ENCODE peak calls at places on chromosomes 1 and 21, in seven cellular contexts. O is RWPE1; G is CD8-positive, alpha-beta T cell; T is progenitor cell of endocrine pancreas; A is colonic mucosa; W is spleen; E is psoas muscle. H is an unnamed sample.

GRCh38 chr1:50332941-50333594 is 90.2 kb downstream of the DMRTA2 start:
- DNase-seq in O (peak), G (peak), T (peak), A (peak), W (peak), E (peak), H (peak)

GRCh38 chr1:184060316-184060715 is 8.8 kb downstream of the TSEN15 start:
- DNase-seq in O (no peak), G (no peak), T (no peak), A (no peak), W (no peak), E (no peak), H (no peak)

GRCh38 chr1:62906428-62906886 is 122.5 kb downstream of the ATG4C start:
- DNase-seq in O (no peak), G (no peak), T (no peak), A (no peak), W (no peak), E (no peak), H (no peak)

GRCh38 chr1:79716481-79716880 is 710.0 kb upstream of the ADGRL4 start:
- DNase-seq in O (peak), G (no peak), T (no peak), A (no peak), W (no peak), E (no peak), H (no peak)

GRCh38 chr1:67726224-67726623 is 41.2 kb downstream of the GADD45A start:
- DNase-seq in O (no peak), G (no peak), T (no peak), A (no peak), W (no peak), E (no peak), H (no peak)

GRCh38 chr1:197619008-197619640 is 156.2 kb downstream of the DENND1B start:
- DNase-seq in O (peak), G (no peak), T (no peak), A (no peak), W (no peak), E (no peak), H (no peak)

GRCh38 chr1:214853340-214853739 is 229.2 kb upstream of the KCNK2 start:
- DNase-seq in O (no peak), G (no peak), T (no peak), A (no peak), W (no peak), E (no peak), H (no peak)

GRCh38 chr1:202805886-202806511 is 2.2 kb downstream of the KDM5B start:
- DNase-seq in O (peak), G (no peak), T (no peak), A (no peak), W (no peak), E (no peak), H (no peak)

GRCh38 chr21:45347712-45348477 is 57.1 kb upstream of the COL18A1 start:
- DNase-seq in O (no peak), G (no peak), T (no peak), A (no peak), W (peak), E (peak), H (no peak)

GRCh38 chr1:209325492-209325891 is 258.0 kb upstream of the CAMK1G start:
- DNase-seq in O (peak), G (no peak), T (no peak), A (no peak), W (no peak), E (no peak), H (no peak)

GRCh38 chr1:22428672-22429071 is 23.0 kb upstream of the ZBTB40 start:
- DNase-seq in O (peak), G (no peak), T (no peak), A (peak), W (no peak), E (no peak), H (no peak)

GRCh38 chr1:61743716-61744620 is 1.7 kb downstream of the PATJ start:
- DNase-seq in O (no peak), G (no peak), T (no peak), A (peak), W (no peak), E (no peak), H (no peak)

GRCh38 chr1:179091691-179092165 is 9.9 kb downstream of the TOR3A start:
- DNase-seq in O (no peak), G (no peak), T (no peak), A (no peak), W (no peak), E (peak), H (peak)

GRCh38 chr1:59903136-59903754 is 23.3 kb downstream of the CYP2J2 start:
- DNase-seq in O (peak), G (no peak), T (no peak), A (peak), W (no peak), E (no peak), H (peak)

GRCh38 chr1:89540406-89540970 is 15.9 kb downstream of the LRRC8B start:
- DNase-seq in O (no peak), G (no peak), T (no peak), A (no peak), W (no peak), E (no peak), H (no peak)

GRCh38 chr1:8415526-8416278 is 97.8 kb downstream of the SLC45A1 start:
- DNase-seq in O (no peak), G (no peak), T (no peak), A (no peak), W (no peak), E (no peak), H (no peak)

GRCh38 chr1:202802034-202802433 is 6.2 kb downstream of the KDM5B start:
- DNase-seq in O (no peak), G (no peak), T (no peak), A (no peak), W (no peak), E (no peak), H (no peak)

GRCh38 chr1:13749543-13750307 is 49.7 kb downstream of the PRDM2 start:
- DNase-seq in O (peak), G (peak), T (peak), A (no peak), W (peak), E (peak), H (peak)

GRCh38 chr1:217188280-217189235 is 442.3 kb downstream of the GPATCH2 start:
- DNase-seq in O (no peak), G (no peak), T (no peak), A (no peak), W (no peak), E (no peak), H (no peak)

GRCh38 chr1:3746784-3747521 is 5.3 kb upstream of the CCDC27 start:
- DNase-seq in O (peak), G (peak), T (peak), A (peak), W (peak), E (peak), H (peak)

GRCh38 chr1:6519935-6520621 is 28.6 kb upstream of the PLEKHG5 start:
- DNase-seq in O (peak), G (no peak), T (no peak), A (no peak), W (no peak), E (peak), H (peak)

GRCh38 chr1:247824023-247824422 is at the start of gene OR14A16:
- DNase-seq in O (no peak), G (no peak), T (no peak), A (no peak), W (no peak), E (no peak), H (no peak)

GRCh38 chr21:36388835-36389234 is 3.6 kb downstream of the CHAF1B start:
- DNase-seq in O (peak), G (no peak), T (no peak), A (no peak), W (no peak), E (no peak), H (peak)

GRCh38 chr1:42172394-42173133 is 8.0 kb upstream of the GUCA2A start:
- DNase-seq in O (no peak), G (no peak), T (no peak), A (peak), W (peak), E (no peak), H (no peak)

GRCh38 chr1:43625063-43625780 is 24.7 kb upstream of the KDM4A start:
- DNase-seq in O (no peak), G (no peak), T (no peak), A (no peak), W (peak), E (no peak), H (no peak)

GRCh38 chr1:93533677-93534076 is 85.8 kb downstream of the FNBP1L start:
- DNase-seq in O (no peak), G (no peak), T (no peak), A (no peak), W (no peak), E (no peak), H (no peak)

GRCh38 chr1:39047374-39048229 is 21.5 kb downstream of the NDUFS5 start:
- DNase-seq in O (peak), G (no peak), T (no peak), A (no peak), W (no peak), E (peak), H (no peak)

DNA sequence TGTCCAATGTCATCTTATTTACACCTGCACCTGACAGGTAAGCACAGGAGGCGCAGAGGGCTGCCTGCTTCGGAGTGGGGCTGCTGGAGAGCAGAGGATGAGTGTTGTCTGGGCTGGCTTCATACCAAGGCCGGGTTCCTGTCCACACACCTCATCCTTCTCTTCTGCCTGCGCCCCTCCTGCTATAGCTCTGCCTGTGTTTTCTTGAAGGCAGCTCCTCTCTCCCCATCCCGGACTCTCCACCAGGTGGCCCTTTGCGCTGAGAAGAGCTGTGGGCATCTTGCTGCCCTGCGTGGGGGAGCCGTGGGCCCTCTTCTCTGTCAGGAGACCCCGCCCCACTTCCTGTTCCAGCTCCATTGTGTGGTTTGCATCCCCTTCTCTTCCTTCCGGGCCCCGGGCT is 35.0 kb downstream of the ARHGEF10L start:
- DNase-seq in O (no peak), G (no peak), T (no peak), A (no peak), W (no peak), E (no peak), H (no peak)
- TF ChIP-seq CTCF in O (no peak), G (no peak), T (peak), A (no peak), W (no peak), E (peak), H (no peak)

GRCh38 chr1:96482615-96483014 is 239.0 kb upstream of the PTBP2 start:
- DNase-seq in O (no peak), G (no peak), T (no peak), A (no peak), W (no peak), E (no peak), H (no peak)

GRCh38 chr1:96475882-96476281 is 245.7 kb upstream of the PTBP2 start:
- DNase-seq in O (no peak), G (no peak), T (no peak), A (no peak), W (no peak), E (no peak), H (no peak)

GRCh38 chr1:96478228-96478627 is 243.4 kb upstream of the PTBP2 start:
- DNase-seq in O (no peak), G (no peak), T (no peak), A (no peak), W (no peak), E (no peak), H (no peak)

GRCh38 chr1:96487404-96487803 is 234.2 kb upstream of the PTBP2 start:
- DNase-seq in O (peak), G (no peak), T (no peak), A (no peak), W (no peak), E (no peak), H (no peak)

GRCh38 chr1:96481410-96481809 is 240.2 kb upstream of the PTBP2 start:
- DNase-seq in O (no peak), G (no peak), T (no peak), A (no peak), W (no peak), E (no peak), H (no peak)
- TF ChIP-seq CTCF in O (no peak), G (no peak), T (no peak), A (no peak), W (no peak), E (no peak), H (no peak)

GRCh38 chr1:32127780-32128179 is 19.9 kb downstream of the KPNA6 start:
- DNase-seq in O (no peak), G (no peak), T (no peak), A (no peak), W (no peak), E (no peak), H (no peak)
- TF ChIP-seq CTCF in O (no peak), G (no peak), T (peak), A (no peak), W (no peak), E (peak), H (peak)

GRCh38 chr1:108511764-108512163 is 48.1 kb upstream of the EEIG2 start:
- DNase-seq in O (no peak), G (no peak), T (no peak), A (no peak), W (no peak), E (no peak), H (no peak)
- TF ChIP-seq CTCF in O (no peak), G (no peak), T (no peak), A (no peak), W (no peak), E (no peak), H (no peak)

GRCh38 chr1:26237230-26237966 is 3.4 kb downstream of the CEP85 start:
- DNase-seq in O (no peak), G (no peak), T (no peak), A (no peak), W (no peak), E (no peak), H (no peak)

GRCh38 chr1:26239936-26240335 is 5.9 kb downstream of the CEP85 start:
- DNase-seq in O (no peak), G (no peak), T (no peak), A (no peak), W (no peak), E (no peak), H (no peak)

GRCh38 chr1:26233903-26234643 is at the start of gene CEP85:
- DNase-seq in O (peak), G (peak), T (peak), A (peak), W (peak), E (peak), H (peak)

GRCh38 chr1:26234644-26235384 is 814 bp downstream of the CEP85 start:
- DNase-seq in O (peak), G (peak), T (peak), A (peak), W (no peak), E (no peak), H (peak)
- TF ChIP-seq CTCF in O (no peak), G (no peak), T (no peak), A (no peak), W (no peak), E (no peak), H (no peak)